ENCODE peak calls at places on chromosomes 4 and X, in four cellular contexts. P is heart left ventricle, D is stomach, V is chondrocyte. O is an unnamed sample.

GRCh38 chr4:85773372-85773771 is 298.4 kb downstream of the ARHGAP24 start:
- DNase-seq in P (no peak), D (no peak), V (no peak), O (no peak)

GRCh38 chrX:14864626-14865025 is 8.2 kb downstream of the FANCB start:
- DNase-seq in P (no peak), D (no peak), V (no peak), O (no peak)

GRCh38 chr4:73315091-73315490 is 56.5 kb upstream of the ANKRD17 start:
- DNase-seq in P (no peak), D (no peak), V (no peak), O (peak; percentile 16)

GRCh38 chrX:12421918-12422317 is 283.6 kb downstream of the FRMPD4 start:
- DNase-seq in P (no peak), D (no peak), V (no peak), O (no peak)

GRCh38 chr4:15368906-15369305 is 58.9 kb upstream of the C1QTNF7 start:
- DNase-seq in P (no peak), D (no peak), V (no peak), O (peak; percentile 51)

GRCh38 chr4:65391382-65391781 is 278.9 kb downstream of the EPHA5 start:
- DNase-seq in P (no peak), D (no peak), V (no peak), O (no peak)

GRCh38 chr4:140106277-140106842 is 47.6 kb downstream of the MAML3 start:
- DNase-seq in P (no peak), D (no peak), V (no peak), O (no peak)

GRCh38 chr4:113181289-113182007 is 132.0 kb downstream of the ANK2 start:
- DNase-seq in P (no peak), D (no peak), V (no peak), O (no peak)

GRCh38 chr4:2852481-2852881 is 8.8 kb downstream of the ADD1 start:
- DNase-seq in P (peak; percentile 80), D (no peak), V (no peak), O (no peak)

GRCh38 chr4:112522389-112522788 is 6.4 kb upstream of the NEUROG2 start:
- DNase-seq in P (no peak), D (no peak), V (no peak), O (no peak)

GRCh38 chrX:100587846-100588245 is 3.1 kb downstream of the TNMD start:
- DNase-seq in P (no peak), D (no peak), V (no peak), O (no peak)

DNA sequence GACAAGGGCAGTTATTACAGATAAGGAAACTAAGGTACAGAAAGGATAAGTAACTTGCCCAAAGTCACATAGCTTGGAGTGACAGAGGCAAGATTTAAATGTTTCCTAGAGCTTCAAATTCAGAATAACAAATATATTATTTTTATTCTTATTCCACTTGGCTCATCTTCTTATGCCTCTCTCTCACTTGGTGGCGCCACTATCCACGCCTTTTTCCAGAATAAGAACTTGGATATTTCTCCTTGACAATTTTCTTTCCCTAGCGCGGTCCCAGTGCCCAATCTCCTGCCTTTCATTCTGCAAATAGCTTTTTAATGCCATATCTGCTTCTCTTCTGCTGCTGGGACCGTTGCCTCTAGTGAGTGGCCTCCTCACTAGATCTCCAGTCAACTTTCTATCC is 78.5 kb downstream of the MSN start:
- DNase-seq in P (no peak), D (no peak), V (no peak), O (peak; percentile 52)
- TF ChIP-seq CTCF in P (no peak), D (no peak), V (peak; percentile 39), O (peak; percentile 21)

GRCh38 chrX:153494541-153495361 is at the start of gene BGN:
- DNase-seq in P (peak; percentile 73), D (no peak), V (no peak), O (no peak)
- TF ChIP-seq CTCF in P (peak; percentile 10), D (no peak), V (peak; percentile 76), O (no peak)

DNA sequence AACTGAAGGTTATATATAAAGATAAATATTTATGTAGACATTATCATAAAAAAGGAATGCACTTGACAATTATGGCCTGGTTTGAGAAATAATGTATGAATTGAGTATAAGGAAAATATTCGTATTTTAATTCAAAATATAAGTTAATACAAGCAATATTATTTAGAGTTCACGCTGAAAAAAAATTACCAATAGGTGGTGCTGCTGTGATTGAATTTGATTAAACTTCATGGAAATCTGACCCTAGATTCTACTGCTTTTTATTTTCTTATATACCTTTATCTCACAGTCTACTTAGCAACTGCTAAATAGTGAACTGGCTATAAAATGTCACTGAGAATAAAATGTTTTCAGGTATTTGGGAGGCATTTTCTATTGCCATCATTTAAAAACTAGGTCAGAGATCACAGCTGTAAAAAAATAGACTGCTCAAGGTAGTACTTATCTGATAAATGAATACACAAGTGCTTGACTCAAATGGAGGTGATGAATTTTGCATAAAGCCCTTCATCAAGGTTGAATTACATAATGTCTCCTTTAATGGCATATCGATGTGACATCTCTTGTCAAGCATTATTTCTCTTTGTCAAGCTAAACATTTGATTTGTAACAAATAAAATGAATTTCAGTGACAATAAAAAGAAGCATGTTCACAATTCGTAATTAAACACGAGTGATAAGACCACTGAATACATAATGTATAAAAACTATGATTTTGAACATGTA is 1638.8 kb upstream of the PCDH7 start:
- DNase-seq in P (no peak), D (no peak), V (no peak), O (peak; percentile 6)
- TF ChIP-seq CTCF in P (no peak), D (no peak), V (peak; percentile 82), O (no peak)

DNA sequence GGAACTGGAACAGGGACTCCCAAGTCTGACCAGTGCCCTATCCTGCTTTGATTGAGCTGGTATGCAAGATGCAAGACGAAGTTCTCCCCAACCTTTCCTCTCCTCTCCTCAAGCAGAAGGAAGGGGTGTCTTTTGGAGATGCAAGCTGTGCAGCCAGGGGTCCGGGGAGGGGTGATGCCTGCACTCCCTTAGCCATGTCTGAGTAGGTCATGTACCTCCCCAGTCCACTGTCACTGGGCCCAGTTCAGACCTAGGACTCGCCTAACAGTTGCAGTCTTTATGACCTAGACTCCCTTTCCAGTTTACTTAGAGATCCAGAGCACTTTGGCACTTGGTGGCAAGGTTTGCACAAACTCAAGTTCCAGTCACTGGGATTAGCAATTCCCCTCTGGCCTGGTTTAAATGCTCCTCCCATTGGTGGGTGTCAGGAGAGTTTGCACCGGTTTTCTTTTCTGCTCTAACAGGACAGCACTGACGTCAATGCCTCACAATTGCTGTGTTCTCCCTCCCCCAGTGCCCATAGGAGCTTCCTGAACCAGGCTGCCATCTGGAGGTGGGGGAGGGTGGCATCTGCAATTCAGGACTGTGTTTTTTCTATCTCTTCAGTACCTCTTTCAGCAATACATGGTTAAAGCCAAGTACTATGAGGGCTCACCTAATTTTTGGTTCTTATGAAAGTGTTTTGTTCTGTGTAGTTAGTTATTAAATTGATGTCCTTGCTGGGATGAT is 782.2 kb downstream of the ARAP2 start:
- DNase-seq in P (no peak), D (no peak), V (peak; percentile 35), O (peak; percentile 44)
- TF ChIP-seq CTCF in P (no peak), D (no peak), V (no peak), O (peak; percentile 16)

GRCh38 chr4:7650606-7651400 is 216.1 kb upstream of the PSAPL1 start:
- DNase-seq in P (no peak), D (no peak), V (peak; percentile 50), O (no peak)
- TF ChIP-seq CTCF in P (no peak), D (no peak), V (no peak), O (no peak)